ENCODE peak calls at places on chromosome 14, in seven cellular contexts. F is H1, W is uterus, Q is A549, A is ascending aorta, J is NB4, Z is psoas muscle. G is an unnamed sample.

GRCh38 chr14:102200690-102201368 is 61.1 kb downstream of the WDR20 start:
- DNase-seq in F (no peak), W (no peak), Q (no peak), A (no peak), J (no peak), Z (no peak), G (no peak)

GRCh38 chr14:77311217-77311616 is 9.5 kb downstream of the POMT2 start:
- DNase-seq in F (no peak), W (no peak), Q (no peak), A (no peak), J (peak), Z (no peak), G (no peak)

GRCh38 chr14:74501135-74501614 is 7.6 kb downstream of the ISCA2 start:
- DNase-seq in F (peak), W (peak), Q (peak), A (no peak), J (peak), Z (peak), G (peak)

GRCh38 chr14:104353221-104353920 is 215.0 kb downstream of the KIF26A start:
- DNase-seq in F (no peak), W (peak), Q (no peak), A (no peak), J (no peak), Z (peak), G (no peak)

GRCh38 chr14:106208794-106209193 is 682.4 kb downstream of the TMEM121 start:
- DNase-seq in F (no peak), W (no peak), Q (no peak), A (no peak), J (no peak), Z (no peak), G (no peak)

GRCh38 chr14:96888593-96888992 is 91.4 kb downstream of the VRK1 start:
- DNase-seq in F (no peak), W (no peak), Q (no peak), A (no peak), J (no peak), Z (no peak), G (no peak)

GRCh38 chr14:102928412-102929348 is 6.2 kb downstream of the AMN start:
- DNase-seq in F (no peak), W (peak), Q (no peak), A (no peak), J (peak), Z (peak), G (peak)

GRCh38 chr14:45377201-45377600 is 124.2 kb upstream of the MIS18BP1 start:
- DNase-seq in F (no peak), W (no peak), Q (no peak), A (no peak), J (no peak), Z (no peak), G (no peak)

GRCh38 chr14:90274019-90274418 is 17.7 kb downstream of the PSMC1 start:
- DNase-seq in F (peak), W (no peak), Q (peak), A (no peak), J (no peak), Z (no peak), G (no peak)

DNA sequence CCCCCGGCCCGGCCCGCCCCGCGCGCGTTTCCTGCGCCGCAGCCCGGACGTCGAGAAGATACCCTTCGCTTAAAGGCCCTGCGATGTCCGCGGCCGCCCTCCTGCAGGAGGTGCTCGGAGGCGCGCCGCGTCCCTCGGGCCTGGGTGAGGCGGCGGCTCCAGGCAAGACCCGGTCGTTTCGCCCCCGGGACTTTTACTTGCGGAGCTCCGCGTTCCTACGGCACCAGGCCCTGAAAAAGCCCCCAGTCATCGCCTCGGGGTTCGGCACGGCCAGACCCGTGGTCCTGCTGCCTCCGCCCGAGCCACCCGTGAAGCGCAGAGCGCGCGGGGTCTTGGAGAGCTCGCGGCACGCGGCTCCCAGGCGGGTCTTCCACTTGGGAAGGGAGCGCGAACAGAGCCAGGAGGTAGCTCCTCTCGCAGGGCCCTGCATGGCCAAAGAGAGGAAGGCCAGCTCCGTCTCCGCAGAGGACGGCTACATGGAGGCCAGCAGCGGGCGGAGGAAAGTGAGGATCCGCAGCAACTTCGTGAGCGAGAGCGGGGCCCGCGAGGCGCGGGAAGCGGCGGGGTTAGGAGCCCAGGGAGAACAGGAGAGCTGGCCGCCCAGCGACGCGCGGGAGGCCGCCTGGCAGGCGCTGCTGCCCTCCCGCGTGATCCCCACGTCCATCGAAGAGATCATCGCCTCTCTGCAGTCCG is 26.9 kb downstream of the TTC6 start:
- DNase-seq in F (no peak), W (no peak), Q (no peak), A (no peak), J (no peak), Z (no peak), G (peak)
- TF ChIP-seq CTCF in F (no peak), W (no peak), Q (no peak), A (no peak), J (no peak), Z (no peak), G (no peak)

GRCh38 chr14:99066378-99066777 is 205.6 kb downstream of the BCL11B start:
- DNase-seq in F (no peak), W (no peak), Q (no peak), A (no peak), J (no peak), Z (no peak), G (no peak)

GRCh38 chr14:99064262-99064954 is 207.6 kb downstream of the BCL11B start:
- DNase-seq in F (no peak), W (no peak), Q (no peak), A (no peak), J (no peak), Z (no peak), G (no peak)

GRCh38 chr14:99067141-99067920 is 204.7 kb downstream of the BCL11B start:
- DNase-seq in F (no peak), W (no peak), Q (no peak), A (no peak), J (no peak), Z (no peak), G (no peak)

GRCh38 chr14:99063620-99064225 is 208.3 kb downstream of the BCL11B start:
- DNase-seq in F (no peak), W (no peak), Q (no peak), A (no peak), J (no peak), Z (no peak), G (no peak)

DNA sequence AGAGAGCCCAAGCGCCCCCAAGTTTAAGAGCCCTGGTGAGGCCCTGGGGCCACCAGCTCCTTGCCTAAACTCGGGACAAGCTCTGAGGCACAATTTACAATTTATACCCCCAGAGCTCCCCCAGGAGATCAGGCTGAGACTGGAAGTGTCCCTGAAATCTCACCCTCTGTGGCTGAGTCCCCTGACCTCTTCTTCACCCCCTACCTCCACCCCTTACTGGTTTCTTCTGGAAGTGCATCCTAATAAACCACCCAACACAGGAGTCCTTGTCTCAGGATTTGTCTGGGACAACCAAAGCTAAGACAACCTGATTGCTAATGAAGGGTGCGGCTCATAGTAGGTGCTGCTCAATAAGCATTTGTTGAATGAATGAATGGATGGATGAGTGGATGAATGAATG is 206.4 kb downstream of the BCL11B start:
- DNase-seq in F (no peak), W (no peak), Q (peak), A (no peak), J (no peak), Z (no peak), G (no peak)
- TF ChIP-seq CTCF in F (peak), W (no peak), Q (no peak), A (no peak), J (no peak), Z (no peak), G (no peak)

DNA sequence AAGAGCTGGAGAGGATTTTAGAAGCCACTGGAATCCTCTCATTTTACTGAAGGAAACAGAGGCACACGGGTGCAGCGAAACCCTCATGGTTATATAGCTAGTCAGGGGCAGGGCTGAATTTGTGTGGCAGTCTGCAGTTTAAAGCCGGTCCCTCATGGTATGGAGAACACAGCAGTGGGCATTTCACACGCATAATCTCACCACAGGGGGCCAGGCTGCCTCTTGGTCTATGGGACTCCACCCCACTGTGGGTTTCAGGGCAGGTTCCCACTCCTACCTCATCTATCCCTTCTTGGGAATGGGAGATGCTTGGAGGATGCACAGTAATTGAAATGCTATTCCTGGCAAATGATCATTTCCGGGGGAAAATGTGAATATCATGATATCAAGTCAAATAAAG is 400.6 kb downstream of the RGS6 start:
- DNase-seq in F (no peak), W (no peak), Q (no peak), A (no peak), J (no peak), Z (no peak), G (no peak)
- TF ChIP-seq CTCF in F (no peak), W (no peak), Q (no peak), A (no peak), J (no peak), Z (no peak), G (no peak)

DNA sequence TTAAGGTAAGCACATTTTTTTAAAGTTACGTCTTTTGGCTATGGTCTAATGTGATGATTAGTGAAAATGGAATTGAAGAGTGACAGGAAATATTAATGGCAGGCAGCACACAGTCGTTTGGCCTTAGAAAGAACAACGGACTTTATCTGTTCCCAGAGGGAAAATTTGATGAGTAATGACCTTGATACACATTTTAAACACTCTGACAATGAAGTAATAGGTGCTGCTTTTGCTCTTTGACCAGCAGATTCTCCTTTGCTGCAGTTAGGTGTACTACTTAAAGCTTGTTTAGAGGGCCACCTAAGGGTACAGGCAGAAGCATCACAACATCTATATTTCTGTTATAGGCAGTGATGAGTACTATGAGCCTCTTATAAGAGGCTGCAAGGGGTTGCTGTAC is 27.1 kb upstream of the RNU6-8 start:
- DNase-seq in F (no peak), W (no peak), Q (peak), A (no peak), J (no peak), Z (no peak), G (no peak)
- TF ChIP-seq CTCF in F (no peak), W (no peak), Q (peak), A (no peak), J (no peak), Z (no peak), G (no peak)

GRCh38 chr14:59133709-59134108 is 54.8 kb upstream of the DAAM1 start:
- DNase-seq in F (no peak), W (no peak), Q (no peak), A (no peak), J (no peak), Z (no peak), G (no peak)
- TF ChIP-seq CTCF in F (no peak), W (no peak), Q (no peak), A (no peak), J (no peak), Z (no peak), G (no peak)

DNA sequence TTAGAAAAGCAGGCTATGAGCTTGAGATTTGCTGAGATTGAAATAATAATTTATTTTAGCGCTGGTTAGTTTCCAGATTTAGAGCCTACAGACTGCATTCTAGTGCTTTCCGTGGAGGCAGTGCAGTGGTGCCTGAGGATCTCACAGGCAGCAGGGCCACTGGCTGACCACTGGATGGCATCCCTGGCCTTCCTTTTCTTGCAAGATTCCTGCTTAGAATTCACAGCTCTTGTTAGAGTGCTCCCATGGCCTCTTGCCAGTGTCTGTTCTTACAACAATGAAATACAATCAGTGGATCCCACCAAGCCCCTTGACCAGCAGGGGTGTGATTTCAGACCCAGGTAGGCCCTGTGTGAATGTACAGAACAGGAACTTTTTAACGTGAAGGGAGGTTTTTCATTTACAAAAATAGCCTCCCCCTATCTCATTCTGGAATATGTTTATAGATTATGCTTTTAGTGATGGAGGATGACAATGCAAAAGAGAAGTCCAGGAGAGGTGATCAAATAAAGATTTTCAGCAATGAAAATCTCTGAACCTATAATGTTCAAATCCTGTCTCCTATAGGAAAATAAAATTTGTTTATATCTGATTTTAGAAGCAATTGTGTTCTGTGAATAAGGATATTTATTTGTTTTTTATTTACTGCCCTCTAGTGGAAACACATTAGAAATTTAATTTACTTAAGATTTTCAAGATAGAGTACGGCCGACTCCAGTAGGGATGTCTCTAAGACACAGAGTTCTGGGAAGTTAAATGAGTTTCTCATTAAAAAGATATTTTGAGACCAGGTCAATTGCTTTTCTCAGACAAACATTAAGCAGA is 362.2 kb upstream of the STXBP6 start:
- DNase-seq in F (no peak), W (no peak), Q (no peak), A (no peak), J (peak), Z (no peak), G (peak)
- TF ChIP-seq CTCF in F (peak), W (no peak), Q (peak), A (no peak), J (no peak), Z (no peak), G (peak)

GRCh38 chr14:52399886-52400599 is 85.9 kb downstream of the PTGER2 start:
- DNase-seq in F (no peak), W (no peak), Q (no peak), A (no peak), J (peak), Z (no peak), G (no peak)

GRCh38 chr14:52402812-52403526 is 88.9 kb downstream of the PTGER2 start:
- DNase-seq in F (no peak), W (no peak), Q (no peak), A (no peak), J (no peak), Z (no peak), G (no peak)

GRCh38 chr14:52397844-52398243 is 83.7 kb downstream of the PTGER2 start:
- DNase-seq in F (no peak), W (no peak), Q (no peak), A (no peak), J (no peak), Z (no peak), G (no peak)

GRCh38 chr14:52399104-52399503 is 85.0 kb downstream of the PTGER2 start:
- DNase-seq in F (no peak), W (no peak), Q (no peak), A (no peak), J (no peak), Z (no peak), G (no peak)

DNA sequence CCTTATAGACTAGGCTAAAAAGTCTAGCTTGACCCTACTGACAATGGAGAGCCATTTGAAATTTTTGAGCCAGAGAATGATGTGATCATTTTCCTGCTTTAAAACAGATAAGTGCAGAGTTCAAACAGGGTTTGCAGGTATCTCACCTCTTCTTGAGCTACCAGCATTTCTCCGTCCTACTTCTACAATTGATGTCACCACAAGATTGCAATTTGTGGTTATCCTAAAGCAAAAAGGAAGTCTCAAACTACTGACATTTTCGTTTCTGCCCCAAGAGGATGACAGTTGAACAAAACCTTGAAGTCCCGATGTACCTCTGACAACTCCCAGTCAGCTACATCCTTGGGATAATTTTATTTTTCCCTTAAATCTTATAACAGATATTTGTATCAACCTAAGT is 86.7 kb downstream of the PTGER2 start:
- DNase-seq in F (no peak), W (no peak), Q (no peak), A (no peak), J (peak), Z (no peak), G (no peak)
- TF ChIP-seq CTCF in F (no peak), W (no peak), Q (no peak), A (no peak), J (no peak), Z (no peak), G (no peak)

G was measured in endothelial cell.